ENCODE peak calls at places on chromosomes 12 and 14, in eight cellular contexts. One of them, this sample, is unnamed.

GRCh38 chr12:6068226-6068625 is 56.2 kb downstream of the VWF start:
- DNase-seq in HEK293T: no peak
- DNase-seq in SW 1271: no peak
- DNase-seq in stimulated activated CD4-positive, alpha-beta T cell treated with anti-CD3 and anti-CD28 coated beads, TNF-alpha, amount 100 ng/mL, for 24 hours: no peak
- DNase-seq in activated naive CD8-positive, alpha-beta T cell treated with anti-CD3 and anti-CD28 coated beads for 36 hours: no peak
- DNase-seq in tibial nerve: no peak
- DNase-seq in HTR-8/SVneo: no peak
- DNase-seq in Kasumi-1: no peak
- DNase-seq in this sample: no peak

GRCh38 chr12:109730306-109731145 is 16.9 kb downstream of the FAM222A start:
- DNase-seq in stimulated activated CD4-positive, alpha-beta T cell treated with anti-CD3 and anti-CD28 coated beads, TNF-alpha, amount 100 ng/mL, for 24 hours: no peak
- DNase-seq in activated naive CD8-positive, alpha-beta T cell treated with anti-CD3 and anti-CD28 coated beads for 36 hours: no peak
- DNase-seq in HEK293T: no peak
- DNase-seq in tibial nerve: no peak
- DNase-seq in HTR-8/SVneo: no peak
- DNase-seq in Kasumi-1: no peak
- DNase-seq in SW 1271: no peak
- DNase-seq in this sample: no peak

GRCh38 chr14:20413785-20414117 is 450 bp upstream of the TEP1 start:
- DNase-seq in HTR-8/SVneo: no peak
- DNase-seq in Kasumi-1: peak
- DNase-seq in stimulated activated CD4-positive, alpha-beta T cell treated with anti-CD3 and anti-CD28 coated beads, TNF-alpha, amount 100 ng/mL, for 24 hours: no peak
- DNase-seq in HEK293T: no peak
- DNase-seq in SW 1271: no peak
- DNase-seq in activated naive CD8-positive, alpha-beta T cell treated with anti-CD3 and anti-CD28 coated beads for 36 hours: peak
- DNase-seq in tibial nerve: no peak
- DNase-seq in this sample: no peak

GRCh38 chr12:62426095-62426488 is 40.5 kb upstream of the MON2 start:
- DNase-seq in SW 1271: no peak
- DNase-seq in HTR-8/SVneo: no peak
- DNase-seq in tibial nerve: no peak
- DNase-seq in stimulated activated CD4-positive, alpha-beta T cell treated with anti-CD3 and anti-CD28 coated beads, TNF-alpha, amount 100 ng/mL, for 24 hours: no peak
- DNase-seq in activated naive CD8-positive, alpha-beta T cell treated with anti-CD3 and anti-CD28 coated beads for 36 hours: no peak
- DNase-seq in HEK293T: peak
- DNase-seq in Kasumi-1: no peak
- DNase-seq in this sample: no peak

GRCh38 chr12:72747460-72747859 is 475.3 kb downstream of the TRHDE start:
- DNase-seq in Kasumi-1: peak
- DNase-seq in HEK293T: no peak
- DNase-seq in stimulated activated CD4-positive, alpha-beta T cell treated with anti-CD3 and anti-CD28 coated beads, TNF-alpha, amount 100 ng/mL, for 24 hours: no peak
- DNase-seq in HTR-8/SVneo: no peak
- DNase-seq in activated naive CD8-positive, alpha-beta T cell treated with anti-CD3 and anti-CD28 coated beads for 36 hours: no peak
- DNase-seq in tibial nerve: peak
- DNase-seq in SW 1271: no peak
- DNase-seq in this sample: no peak

GRCh38 chr12:113230315-113231274 is 9.3 kb downstream of the TPCN1 start:
- DNase-seq in HTR-8/SVneo: no peak
- DNase-seq in activated naive CD8-positive, alpha-beta T cell treated with anti-CD3 and anti-CD28 coated beads for 36 hours: no peak
- DNase-seq in stimulated activated CD4-positive, alpha-beta T cell treated with anti-CD3 and anti-CD28 coated beads, TNF-alpha, amount 100 ng/mL, for 24 hours: no peak
- DNase-seq in Kasumi-1: no peak
- DNase-seq in SW 1271: no peak
- DNase-seq in tibial nerve: no peak
- DNase-seq in HEK293T: no peak
- DNase-seq in this sample: no peak

GRCh38 chr12:12508612-12509011 is 54.1 kb downstream of the DUSP16 start:
- DNase-seq in SW 1271: no peak
- DNase-seq in HEK293T: no peak
- DNase-seq in tibial nerve: no peak
- DNase-seq in activated naive CD8-positive, alpha-beta T cell treated with anti-CD3 and anti-CD28 coated beads for 36 hours: no peak
- DNase-seq in Kasumi-1: no peak
- DNase-seq in HTR-8/SVneo: no peak
- DNase-seq in stimulated activated CD4-positive, alpha-beta T cell treated with anti-CD3 and anti-CD28 coated beads, TNF-alpha, amount 100 ng/mL, for 24 hours: no peak
- DNase-seq in this sample: no peak

GRCh38 chr12:131621701-131622421 is 89.0 kb upstream of the SFSWAP start:
- DNase-seq in stimulated activated CD4-positive, alpha-beta T cell treated with anti-CD3 and anti-CD28 coated beads, TNF-alpha, amount 100 ng/mL, for 24 hours: no peak
- DNase-seq in activated naive CD8-positive, alpha-beta T cell treated with anti-CD3 and anti-CD28 coated beads for 36 hours: no peak
- DNase-seq in Kasumi-1: no peak
- DNase-seq in SW 1271: no peak
- DNase-seq in tibial nerve: no peak
- DNase-seq in HEK293T: no peak
- DNase-seq in HTR-8/SVneo: no peak
- DNase-seq in this sample: no peak

GRCh38 chr12:51351913-51352532 is 5.5 kb upstream of the CELA1 start:
- DNase-seq in SW 1271: no peak
- DNase-seq in tibial nerve: peak
- DNase-seq in HEK293T: peak
- DNase-seq in Kasumi-1: peak
- DNase-seq in activated naive CD8-positive, alpha-beta T cell treated with anti-CD3 and anti-CD28 coated beads for 36 hours: peak
- DNase-seq in HTR-8/SVneo: peak
- DNase-seq in stimulated activated CD4-positive, alpha-beta T cell treated with anti-CD3 and anti-CD28 coated beads, TNF-alpha, amount 100 ng/mL, for 24 hours: no peak
- DNase-seq in this sample: no peak

GRCh38 chr12:8844665-8845064 is 22.2 kb downstream of the A2ML1 start:
- DNase-seq in HTR-8/SVneo: no peak
- DNase-seq in SW 1271: no peak
- DNase-seq in HEK293T: no peak
- DNase-seq in Kasumi-1: no peak
- DNase-seq in activated naive CD8-positive, alpha-beta T cell treated with anti-CD3 and anti-CD28 coated beads for 36 hours: no peak
- DNase-seq in tibial nerve: peak
- DNase-seq in stimulated activated CD4-positive, alpha-beta T cell treated with anti-CD3 and anti-CD28 coated beads, TNF-alpha, amount 100 ng/mL, for 24 hours: no peak
- DNase-seq in this sample: peak

GRCh38 chr14:21796912-21797311 is 123.3 kb upstream of the OR4E1 start:
- DNase-seq in stimulated activated CD4-positive, alpha-beta T cell treated with anti-CD3 and anti-CD28 coated beads, TNF-alpha, amount 100 ng/mL, for 24 hours: no peak
- DNase-seq in SW 1271: no peak
- DNase-seq in activated naive CD8-positive, alpha-beta T cell treated with anti-CD3 and anti-CD28 coated beads for 36 hours: peak
- DNase-seq in Kasumi-1: peak
- DNase-seq in HEK293T: peak
- DNase-seq in HTR-8/SVneo: no peak
- DNase-seq in tibial nerve: no peak
- DNase-seq in this sample: no peak

GRCh38 chr14:76326918-76327689 is 48.8 kb upstream of the ESRRB start:
- DNase-seq in HTR-8/SVneo: no peak
- DNase-seq in stimulated activated CD4-positive, alpha-beta T cell treated with anti-CD3 and anti-CD28 coated beads, TNF-alpha, amount 100 ng/mL, for 24 hours: no peak
- DNase-seq in Kasumi-1: no peak
- DNase-seq in HEK293T: no peak
- DNase-seq in SW 1271: no peak
- DNase-seq in tibial nerve: no peak
- DNase-seq in activated naive CD8-positive, alpha-beta T cell treated with anti-CD3 and anti-CD28 coated beads for 36 hours: no peak
- DNase-seq in this sample: no peak

GRCh38 chr12:86601550-86602308 is 345.5 kb upstream of the MGAT4C start:
- DNase-seq in stimulated activated CD4-positive, alpha-beta T cell treated with anti-CD3 and anti-CD28 coated beads, TNF-alpha, amount 100 ng/mL, for 24 hours: no peak
- DNase-seq in HTR-8/SVneo: no peak
- DNase-seq in SW 1271: no peak
- DNase-seq in Kasumi-1: no peak
- DNase-seq in activated naive CD8-positive, alpha-beta T cell treated with anti-CD3 and anti-CD28 coated beads for 36 hours: no peak
- DNase-seq in HEK293T: no peak
- DNase-seq in tibial nerve: no peak
- DNase-seq in this sample: no peak

GRCh38 chr14:76490735-76491134 is 114.8 kb downstream of the ESRRB start:
- DNase-seq in SW 1271: no peak
- DNase-seq in stimulated activated CD4-positive, alpha-beta T cell treated with anti-CD3 and anti-CD28 coated beads, TNF-alpha, amount 100 ng/mL, for 24 hours: no peak
- DNase-seq in HEK293T: no peak
- DNase-seq in tibial nerve: no peak
- DNase-seq in HTR-8/SVneo: no peak
- DNase-seq in Kasumi-1: no peak
- DNase-seq in activated naive CD8-positive, alpha-beta T cell treated with anti-CD3 and anti-CD28 coated beads for 36 hours: no peak
- DNase-seq in this sample: no peak

GRCh38 chr12:52494518-52494917 is 1.5 kb upstream of the KRT6A start:
- DNase-seq in tibial nerve: peak
- DNase-seq in Kasumi-1: no peak
- DNase-seq in HTR-8/SVneo: no peak
- DNase-seq in activated naive CD8-positive, alpha-beta T cell treated with anti-CD3 and anti-CD28 coated beads for 36 hours: no peak
- DNase-seq in HEK293T: no peak
- DNase-seq in stimulated activated CD4-positive, alpha-beta T cell treated with anti-CD3 and anti-CD28 coated beads, TNF-alpha, amount 100 ng/mL, for 24 hours: no peak
- DNase-seq in SW 1271: no peak
- DNase-seq in this sample: peak

GRCh38 chr12:49974231-49974675 is 1.5 kb downstream of the AQP6 start:
- DNase-seq in stimulated activated CD4-positive, alpha-beta T cell treated with anti-CD3 and anti-CD28 coated beads, TNF-alpha, amount 100 ng/mL, for 24 hours: no peak
- DNase-seq in tibial nerve: peak
- DNase-seq in activated naive CD8-positive, alpha-beta T cell treated with anti-CD3 and anti-CD28 coated beads for 36 hours: no peak
- DNase-seq in Kasumi-1: no peak
- DNase-seq in HTR-8/SVneo: no peak
- DNase-seq in HEK293T: peak
- DNase-seq in SW 1271: no peak
- DNase-seq in this sample: no peak

GRCh38 chr14:68937790-68938514 is 41.1 kb downstream of the ACTN1 start:
- DNase-seq in tibial nerve: no peak
- DNase-seq in HTR-8/SVneo: no peak
- DNase-seq in stimulated activated CD4-positive, alpha-beta T cell treated with anti-CD3 and anti-CD28 coated beads, TNF-alpha, amount 100 ng/mL, for 24 hours: no peak
- DNase-seq in Kasumi-1: no peak
- DNase-seq in HEK293T: no peak
- DNase-seq in SW 1271: no peak
- DNase-seq in activated naive CD8-positive, alpha-beta T cell treated with anti-CD3 and anti-CD28 coated beads for 36 hours: peak
- DNase-seq in this sample: peak

GRCh38 chr12:126193190-126193589 is 1128.0 kb downstream of the AACS start:
- DNase-seq in stimulated activated CD4-positive, alpha-beta T cell treated with anti-CD3 and anti-CD28 coated beads, TNF-alpha, amount 100 ng/mL, for 24 hours: no peak
- DNase-seq in Kasumi-1: no peak
- DNase-seq in tibial nerve: no peak
- DNase-seq in HEK293T: no peak
- DNase-seq in HTR-8/SVneo: no peak
- DNase-seq in activated naive CD8-positive, alpha-beta T cell treated with anti-CD3 and anti-CD28 coated beads for 36 hours: no peak
- DNase-seq in SW 1271: no peak
- DNase-seq in this sample: no peak

GRCh38 chr12:57135487-57135886 is 7.2 kb downstream of the LRP1 start:
- DNase-seq in tibial nerve: no peak
- DNase-seq in stimulated activated CD4-positive, alpha-beta T cell treated with anti-CD3 and anti-CD28 coated beads, TNF-alpha, amount 100 ng/mL, for 24 hours: no peak
- DNase-seq in HEK293T: no peak
- DNase-seq in activated naive CD8-positive, alpha-beta T cell treated with anti-CD3 and anti-CD28 coated beads for 36 hours: no peak
- DNase-seq in SW 1271: no peak
- DNase-seq in HTR-8/SVneo: no peak
- DNase-seq in Kasumi-1: no peak
- DNase-seq in this sample: no peak

GRCh38 chr12:94783343-94783742 is 133.0 kb upstream of the TMCC3 start:
- DNase-seq in stimulated activated CD4-positive, alpha-beta T cell treated with anti-CD3 and anti-CD28 coated beads, TNF-alpha, amount 100 ng/mL, for 24 hours: no peak
- DNase-seq in tibial nerve: no peak
- DNase-seq in HTR-8/SVneo: no peak
- DNase-seq in SW 1271: no peak
- DNase-seq in activated naive CD8-positive, alpha-beta T cell treated with anti-CD3 and anti-CD28 coated beads for 36 hours: no peak
- DNase-seq in Kasumi-1: no peak
- DNase-seq in HEK293T: no peak
- DNase-seq in this sample: no peak

GRCh38 chr12:123150804-123151678 is at the start of gene PITPNM2:
- DNase-seq in Kasumi-1: peak
- DNase-seq in tibial nerve: no peak
- DNase-seq in activated naive CD8-positive, alpha-beta T cell treated with anti-CD3 and anti-CD28 coated beads for 36 hours: peak
- DNase-seq in SW 1271: no peak
- DNase-seq in HEK293T: peak
- DNase-seq in HTR-8/SVneo: no peak
- DNase-seq in stimulated activated CD4-positive, alpha-beta T cell treated with anti-CD3 and anti-CD28 coated beads, TNF-alpha, amount 100 ng/mL, for 24 hours: peak
- DNase-seq in this sample: peak

GRCh38 chr12:122459211-122459610 is 36.7 kb upstream of the CLIP1 start:
- DNase-seq in stimulated activated CD4-positive, alpha-beta T cell treated with anti-CD3 and anti-CD28 coated beads, TNF-alpha, amount 100 ng/mL, for 24 hours: no peak
- DNase-seq in Kasumi-1: no peak
- DNase-seq in HEK293T: no peak
- DNase-seq in HTR-8/SVneo: no peak
- DNase-seq in tibial nerve: no peak
- DNase-seq in SW 1271: no peak
- DNase-seq in activated naive CD8-positive, alpha-beta T cell treated with anti-CD3 and anti-CD28 coated beads for 36 hours: no peak
- DNase-seq in this sample: no peak

GRCh38 chr14:104388631-104389325 is 190.8 kb upstream of the C14orf180 start:
- DNase-seq in HEK293T: no peak
- DNase-seq in tibial nerve: no peak
- DNase-seq in SW 1271: no peak
- DNase-seq in stimulated activated CD4-positive, alpha-beta T cell treated with anti-CD3 and anti-CD28 coated beads, TNF-alpha, amount 100 ng/mL, for 24 hours: no peak
- DNase-seq in activated naive CD8-positive, alpha-beta T cell treated with anti-CD3 and anti-CD28 coated beads for 36 hours: no peak
- DNase-seq in Kasumi-1: no peak
- DNase-seq in HTR-8/SVneo: no peak
- DNase-seq in this sample: peak

GRCh38 chr14:89621009-89621421 is 204.0 kb upstream of the FOXN3 start:
- DNase-seq in stimulated activated CD4-positive, alpha-beta T cell treated with anti-CD3 and anti-CD28 coated beads, TNF-alpha, amount 100 ng/mL, for 24 hours: no peak
- DNase-seq in activated naive CD8-positive, alpha-beta T cell treated with anti-CD3 and anti-CD28 coated beads for 36 hours: peak
- DNase-seq in tibial nerve: no peak
- DNase-seq in HEK293T: no peak
- DNase-seq in SW 1271: no peak
- DNase-seq in Kasumi-1: no peak
- DNase-seq in HTR-8/SVneo: no peak
- DNase-seq in this sample: no peak

GRCh38 chr14:105252552-105253328 is 4.4 kb downstream of the BTBD6 start:
- DNase-seq in HTR-8/SVneo: no peak
- DNase-seq in stimulated activated CD4-positive, alpha-beta T cell treated with anti-CD3 and anti-CD28 coated beads, TNF-alpha, amount 100 ng/mL, for 24 hours: no peak
- DNase-seq in Kasumi-1: no peak
- DNase-seq in tibial nerve: no peak
- DNase-seq in activated naive CD8-positive, alpha-beta T cell treated with anti-CD3 and anti-CD28 coated beads for 36 hours: no peak
- DNase-seq in HEK293T: no peak
- DNase-seq in SW 1271: no peak
- DNase-seq in this sample: no peak

GRCh38 chr14:90830931-90831701 is 14.9 kb upstream of the TTC7B start:
- DNase-seq in stimulated activated CD4-positive, alpha-beta T cell treated with anti-CD3 and anti-CD28 coated beads, TNF-alpha, amount 100 ng/mL, for 24 hours: no peak
- DNase-seq in activated naive CD8-positive, alpha-beta T cell treated with anti-CD3 and anti-CD28 coated beads for 36 hours: no peak
- DNase-seq in SW 1271: no peak
- DNase-seq in HEK293T: no peak
- DNase-seq in HTR-8/SVneo: no peak
- DNase-seq in Kasumi-1: no peak
- DNase-seq in tibial nerve: no peak
- DNase-seq in this sample: no peak